ENCODE peak calls at places on chromosomes 5 and 9, in eight cellular contexts. R is stomach, L is K562, I is vagina, H is HCT116, E is GM12892, M is GM23338, T is GM12891. P is an unnamed sample.

GRCh38 chr9:104856413-104856941 is 71.5 kb downstream of the ABCA1 start:
- DNase-seq in T (no peak), E (no peak), L (no peak), R (no peak), I (no peak), M (no peak), H (no peak), P (no peak)

GRCh38 chr9:105158898-105159297 is 85.6 kb upstream of the SLC44A1 start:
- DNase-seq in T (no peak), M (no peak), L (no peak), I (no peak), E (no peak), H (no peak), R (no peak), P (no peak)

GRCh38 chr5:33611882-33612281 is 171.1 kb downstream of the TARS1 start:
- DNase-seq in L (no peak), H (no peak), E (no peak), R (no peak), M (no peak), T (no peak), I (no peak), P (no peak)

GRCh38 chr5:110727025-110727314 is 499 bp upstream of the TMEM232 start:
- DNase-seq in M (peak), R (no peak), H (no peak), E (no peak), I (no peak), T (no peak), L (peak), P (no peak)

GRCh38 chr9:89696780-89697179 is 92.0 kb downstream of the GADD45G start:
- DNase-seq in E (no peak), H (no peak), T (no peak), I (no peak), M (no peak), R (no peak), L (no peak), P (no peak)

GRCh38 chr9:68949271-68950000 is 64.5 kb downstream of the PRKACG start:
- DNase-seq in L (no peak), T (no peak), H (no peak), R (no peak), M (no peak), E (no peak), I (no peak), P (no peak)

GRCh38 chr5:55763736-55764420 is 26.0 kb downstream of the DDX4 start:
- DNase-seq in E (no peak), L (no peak), H (no peak), I (no peak), R (no peak), T (no peak), M (no peak), P (no peak)

GRCh38 chr5:141135030-141135717 is at the start of gene PCDHB5:
- DNase-seq in L (peak), R (no peak), T (no peak), M (peak), I (no peak), H (no peak), E (no peak), P (no peak)

GRCh38 chr5:123245689-123246088 is 156.6 kb downstream of the PRDM6 start:
- DNase-seq in T (no peak), L (no peak), E (no peak), M (no peak), I (no peak), H (no peak), R (no peak), P (no peak)

GRCh38 chr5:161544350-161544765 is 2.2 kb downstream of the GABRB2 start:
- DNase-seq in T (no peak), R (no peak), H (peak), E (no peak), I (no peak), L (peak), M (peak), P (no peak)

GRCh38 chr9:135230386-135230765 is 142.9 kb downstream of the OLFM1 start:
- DNase-seq in E (no peak), T (no peak), H (no peak), I (no peak), M (no peak), L (no peak), R (no peak), P (peak)

GRCh38 chr5:88145603-88146467 is 122.8 kb downstream of the TMEM161B start:
- DNase-seq in L (peak), E (no peak), H (no peak), T (no peak), M (peak), R (no peak), I (no peak), P (no peak)

GRCh38 chr5:151037561-151038291 is 17.3 kb downstream of the GPX3 start:
- DNase-seq in L (no peak), H (no peak), R (no peak), T (no peak), M (no peak), I (no peak), E (no peak), P (no peak)

GRCh38 chr9:113558632-113559502 is 95.3 kb downstream of the RGS3 start:
- DNase-seq in R (peak), T (no peak), E (no peak), I (no peak), H (no peak), L (peak), M (no peak), P (peak)

GRCh38 chr5:91318727-91319126 is 64.4 kb downstream of the ARRDC3 start:
- DNase-seq in E (no peak), H (no peak), R (no peak), M (no peak), L (no peak), T (no peak), I (no peak), P (no peak)

GRCh38 chr5:150904479-150905311 is at the start of gene ZNF300:
- DNase-seq in M (peak), H (no peak), I (peak), R (peak), L (peak), T (no peak), E (no peak), P (peak)

GRCh38 chr5:26610581-26610980 is 427.8 kb downstream of the CDH9 start:
- DNase-seq in I (no peak), T (no peak), M (no peak), L (no peak), E (no peak), R (no peak), H (no peak), P (no peak)

GRCh38 chr5:74798977-74799911 is 32.2 kb downstream of the NSA2 start:
- DNase-seq in M (no peak), L (no peak), I (no peak), T (no peak), H (no peak), E (no peak), R (no peak), P (no peak)

GRCh38 chr5:115583474-115583873 is 18.8 kb downstream of the TICAM2 start:
- DNase-seq in R (no peak), M (peak), L (no peak), T (no peak), H (no peak), I (no peak), E (no peak), P (no peak)

GRCh38 chr9:109454041-109454440 is 44.1 kb downstream of the PTPN3 start:
- DNase-seq in T (no peak), H (no peak), R (no peak), M (no peak), I (no peak), E (no peak), L (no peak), P (no peak)

GRCh38 chr9:77440057-77440456 is 208.1 kb downstream of the GNA14 start:
- DNase-seq in H (no peak), R (no peak), T (no peak), E (no peak), M (peak), L (no peak), I (peak), P (no peak)

GRCh38 chr9:34139477-34140146 is 13.1 kb upstream of the DCAF12 start:
- DNase-seq in I (no peak), T (no peak), E (no peak), H (peak), M (peak), R (peak), L (peak), P (no peak)

GRCh38 chr9:81293651-81294050 is 395.7 kb downstream of the TLE1 start:
- DNase-seq in E (no peak), R (no peak), M (no peak), I (no peak), L (no peak), T (no peak), H (no peak), P (no peak)

GRCh38 chr9:133592731-133593409 is 16.3 kb downstream of the FAM163B start:
- DNase-seq in R (no peak), L (no peak), I (no peak), M (no peak), T (no peak), H (no peak), E (no peak), P (no peak)

GRCh38 chr5:132479812-132480441 is 10.6 kb downstream of the IRF1 start:
- DNase-seq in I (no peak), R (no peak), E (no peak), L (no peak), M (no peak), T (no peak), H (no peak), P (no peak)

DNA sequence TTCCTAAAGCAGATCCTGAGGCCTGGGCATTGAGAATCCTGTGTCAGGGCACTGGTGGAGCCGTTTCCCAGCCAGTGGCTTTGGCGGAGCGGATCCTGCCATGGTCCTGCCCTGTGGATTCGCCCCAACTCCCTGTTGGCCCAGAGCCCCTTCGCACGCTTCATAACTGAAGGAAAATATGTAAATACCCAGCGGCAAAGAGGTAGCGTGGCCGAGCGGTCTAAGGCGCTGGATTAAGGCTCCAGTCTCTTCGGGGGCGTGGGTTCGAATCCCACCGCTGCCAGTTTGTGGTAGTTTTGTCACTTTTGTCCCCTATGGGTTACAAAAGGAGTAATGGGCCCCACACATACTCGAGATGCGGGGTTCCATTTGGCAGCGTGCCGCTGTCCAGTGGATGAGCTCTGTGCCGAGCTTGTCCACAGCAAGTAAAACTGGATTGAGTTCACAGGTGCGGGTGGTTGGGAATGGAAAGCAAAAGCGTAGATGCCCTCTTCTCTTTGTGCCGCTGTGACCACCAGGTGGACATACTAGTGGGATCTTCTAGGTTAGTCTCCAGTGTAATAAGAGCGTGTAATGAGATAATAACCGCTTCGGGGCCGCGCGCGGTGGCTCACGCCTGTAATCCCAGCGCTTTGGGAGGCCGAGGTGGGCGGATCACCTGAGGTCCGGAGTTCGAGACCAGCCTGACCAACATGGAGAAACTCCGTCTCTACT is 17.3 kb downstream of the TRIM7 start:
- DNase-seq in E (no peak), M (peak), H (peak), R (peak), I (no peak), T (no peak), L (peak), P (peak)
- TF ChIP-seq POLR2AphosphoS5 in E (no peak), M (no peak), H (no peak), R (peak), I (peak), T (no peak), L (no peak), P (no peak)

GRCh38 chr9:128218518-128219389 is 15.6 kb downstream of the DNM1 start:
- DNase-seq in L (peak), I (no peak), H (peak), R (peak), M (peak), T (peak), E (peak), P (peak)
- TF ChIP-seq POLR2AphosphoS5 in L (no peak), I (peak), H (peak), R (peak), M (peak), T (no peak), E (no peak), P (no peak)

GRCh38 chr5:884345-885126 is 8.1 kb downstream of the BRD9 start:
- DNase-seq in E (no peak), M (no peak), L (no peak), T (no peak), H (no peak), I (no peak), R (no peak), P (no peak)
- TF ChIP-seq POLR2AphosphoS5 in E (no peak), M (no peak), L (no peak), T (no peak), H (no peak), I (no peak), R (no peak), P (no peak)

DNA sequence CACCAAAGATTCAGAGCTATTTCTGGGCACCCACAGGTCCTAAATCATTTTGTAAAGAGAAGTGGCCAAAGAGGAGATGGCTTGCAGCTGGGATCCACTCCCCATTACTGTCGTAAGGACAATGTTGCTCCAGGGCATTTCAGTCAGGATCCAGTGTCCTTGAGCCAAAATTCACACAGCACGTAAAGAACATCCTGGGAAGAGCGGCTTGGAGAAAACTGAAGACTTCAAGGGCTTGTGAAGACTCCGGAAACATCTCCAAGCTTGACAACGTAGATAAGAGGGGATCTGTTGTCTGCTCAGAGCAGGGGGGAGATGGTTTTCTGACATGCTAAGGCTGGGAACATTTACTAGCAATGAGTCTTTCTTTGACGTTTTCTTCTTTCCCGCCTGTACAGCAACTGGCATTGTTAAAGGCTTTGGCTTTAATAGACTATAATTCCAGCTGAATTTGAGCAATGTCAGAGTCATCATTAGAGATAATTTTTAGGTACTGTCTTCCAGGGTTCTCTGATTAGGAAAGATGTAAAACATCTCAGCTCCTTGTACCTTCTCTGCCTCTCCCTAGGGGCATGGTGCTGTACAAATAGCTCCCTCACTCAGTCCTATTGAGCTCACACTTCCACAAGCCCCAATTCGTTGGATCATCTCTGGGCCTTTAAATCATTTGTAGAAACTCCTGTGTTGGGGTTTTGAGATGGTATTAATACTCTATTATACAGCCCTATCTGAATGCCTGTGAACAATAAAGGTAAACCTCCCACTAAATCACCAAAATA is 39.7 kb downstream of the EGFLAM start:
- DNase-seq in H (no peak), R (no peak), E (no peak), T (no peak), L (peak), I (peak), M (no peak), P (no peak)
- TF ChIP-seq POLR2AphosphoS5 in H (no peak), R (no peak), E (no peak), T (no peak), L (peak), I (no peak), M (no peak), P (no peak)

GRCh38 chr9:136944094-136944518 is 432 bp downstream of the FBXW5 start:
- DNase-seq in H (no peak), I (no peak), M (no peak), E (peak), L (no peak), T (peak), R (peak), P (no peak)
- TF ChIP-seq POLR2AphosphoS5 in H (no peak), I (no peak), M (no peak), E (no peak), L (no peak), T (no peak), R (no peak), P (no peak)